ENCODE peak calls at places on chromosome 18, in four cellular contexts. One of them, this sample, is unnamed.

GRCh38 chr18:8807502-8807833 is 102.1 kb downstream of the MTCL1 start:
- DNase-seq in cardiac muscle cell: no peak
- DNase-seq in A549: no peak
- DNase-seq in right lobe of liver: no peak
- DNase-seq in this sample: peak

GRCh38 chr18:80159713-80160636 is 50.9 kb downstream of the ADNP2 start:
- DNase-seq in cardiac muscle cell: no peak
- DNase-seq in right lobe of liver: no peak
- DNase-seq in A549: no peak
- DNase-seq in this sample: no peak

GRCh38 chr18:37539236-37539635 is 26.4 kb downstream of the CELF4 start:
- DNase-seq in A549: no peak
- DNase-seq in right lobe of liver: no peak
- DNase-seq in cardiac muscle cell: no peak
- DNase-seq in this sample: no peak

GRCh38 chr18:45227004-45227403 is 388.3 kb upstream of the SLC14A2 start:
- DNase-seq in right lobe of liver: no peak
- DNase-seq in A549: no peak
- DNase-seq in cardiac muscle cell: no peak
- DNase-seq in this sample: no peak

GRCh38 chr18:55918449-55918848 is 330.5 kb upstream of the TCF4 start:
- DNase-seq in cardiac muscle cell: no peak
- DNase-seq in A549: no peak
- DNase-seq in right lobe of liver: no peak
- DNase-seq in this sample: no peak

GRCh38 chr18:2970762-2971659 is 41.9 kb downstream of the LPIN2 start:
- DNase-seq in cardiac muscle cell: no peak
- DNase-seq in A549: no peak
- DNase-seq in right lobe of liver: peak
- DNase-seq in this sample: peak

GRCh38 chr18:79524181-79525078 is 128.7 kb downstream of the NFATC1 start:
- DNase-seq in cardiac muscle cell: no peak
- DNase-seq in A549: no peak
- DNase-seq in right lobe of liver: peak
- DNase-seq in this sample: peak

GRCh38 chr18:55588876-55589595 is 1.0 kb upstream of the TCF4 start:
- DNase-seq in A549: peak
- DNase-seq in right lobe of liver: no peak
- DNase-seq in cardiac muscle cell: no peak
- DNase-seq in this sample: no peak

GRCh38 chr18:54358495-54358793 is 738 bp downstream of the C18orf54 start:
- DNase-seq in A549: no peak
- DNase-seq in cardiac muscle cell: no peak
- DNase-seq in right lobe of liver: no peak
- DNase-seq in this sample: no peak

GRCh38 chr18:35904389-35905037 is 68.0 kb upstream of the RMP24 start:
- DNase-seq in right lobe of liver: no peak
- DNase-seq in A549: no peak
- DNase-seq in cardiac muscle cell: no peak
- DNase-seq in this sample: no peak

GRCh38 chr18:37270046-37270665 is 295.4 kb downstream of the CELF4 start:
- DNase-seq in A549: peak
- DNase-seq in cardiac muscle cell: peak
- DNase-seq in right lobe of liver: no peak
- DNase-seq in this sample: peak

GRCh38 chr18:66761166-66761565 is 157.3 kb upstream of the CDH19 start:
- DNase-seq in right lobe of liver: no peak
- DNase-seq in A549: no peak
- DNase-seq in cardiac muscle cell: no peak
- DNase-seq in this sample: no peak

GRCh38 chr18:37254256-37254880 is 311.2 kb downstream of the CELF4 start:
- DNase-seq in A549: no peak
- DNase-seq in right lobe of liver: peak
- DNase-seq in cardiac muscle cell: no peak
- DNase-seq in this sample: no peak

GRCh38 chr18:7116832-7117389 is 686 bp downstream of the LAMA1 start:
- DNase-seq in cardiac muscle cell: peak
- DNase-seq in right lobe of liver: no peak
- DNase-seq in A549: no peak
- DNase-seq in this sample: no peak

GRCh38 chr18:55790296-55790695 is 202.3 kb upstream of the TCF4 start:
- DNase-seq in cardiac muscle cell: no peak
- DNase-seq in A549: peak
- DNase-seq in right lobe of liver: no peak
- DNase-seq in this sample: no peak

GRCh38 chr18:11976882-11977281 is 4.4 kb upstream of the IMPA2 start:
- DNase-seq in cardiac muscle cell: no peak
- DNase-seq in right lobe of liver: no peak
- DNase-seq in A549: peak
- DNase-seq in this sample: no peak

GRCh38 chr18:8416212-8417019 is 192.8 kb upstream of the RAB12 start:
- DNase-seq in A549: no peak
- DNase-seq in cardiac muscle cell: no peak
- DNase-seq in right lobe of liver: no peak
- DNase-seq in this sample: no peak

GRCh38 chr18:3595282-3596273 is 145.6 kb downstream of the TGIF1 start:
- DNase-seq in cardiac muscle cell: no peak
- DNase-seq in A549: peak
- DNase-seq in right lobe of liver: no peak
- DNase-seq in this sample: peak

GRCh38 chr18:22345733-22346132 is 72.0 kb downstream of the CTAGE1 start:
- DNase-seq in A549: no peak
- DNase-seq in right lobe of liver: no peak
- DNase-seq in cardiac muscle cell: no peak
- DNase-seq in this sample: no peak

GRCh38 chr18:54950221-54950620 is 9.0 kb downstream of the CCDC68 start:
- DNase-seq in A549: no peak
- DNase-seq in right lobe of liver: no peak
- DNase-seq in cardiac muscle cell: no peak
- DNase-seq in this sample: peak

GRCh38 chr18:79401494-79402208 is 5.9 kb downstream of the NFATC1 start:
- DNase-seq in A549: no peak
- DNase-seq in right lobe of liver: peak
- DNase-seq in cardiac muscle cell: no peak
- DNase-seq in this sample: no peak

GRCh38 chr18:43665239-43665788 is 388.0 kb upstream of the SYT4 start:
- DNase-seq in cardiac muscle cell: no peak
- DNase-seq in A549: no peak
- DNase-seq in right lobe of liver: no peak
- DNase-seq in this sample: no peak

GRCh38 chr18:10424576-10425314 is 29.7 kb upstream of the APCDD1 start:
- DNase-seq in A549: no peak
- DNase-seq in cardiac muscle cell: no peak
- DNase-seq in right lobe of liver: no peak
- DNase-seq in this sample: no peak

DNA sequence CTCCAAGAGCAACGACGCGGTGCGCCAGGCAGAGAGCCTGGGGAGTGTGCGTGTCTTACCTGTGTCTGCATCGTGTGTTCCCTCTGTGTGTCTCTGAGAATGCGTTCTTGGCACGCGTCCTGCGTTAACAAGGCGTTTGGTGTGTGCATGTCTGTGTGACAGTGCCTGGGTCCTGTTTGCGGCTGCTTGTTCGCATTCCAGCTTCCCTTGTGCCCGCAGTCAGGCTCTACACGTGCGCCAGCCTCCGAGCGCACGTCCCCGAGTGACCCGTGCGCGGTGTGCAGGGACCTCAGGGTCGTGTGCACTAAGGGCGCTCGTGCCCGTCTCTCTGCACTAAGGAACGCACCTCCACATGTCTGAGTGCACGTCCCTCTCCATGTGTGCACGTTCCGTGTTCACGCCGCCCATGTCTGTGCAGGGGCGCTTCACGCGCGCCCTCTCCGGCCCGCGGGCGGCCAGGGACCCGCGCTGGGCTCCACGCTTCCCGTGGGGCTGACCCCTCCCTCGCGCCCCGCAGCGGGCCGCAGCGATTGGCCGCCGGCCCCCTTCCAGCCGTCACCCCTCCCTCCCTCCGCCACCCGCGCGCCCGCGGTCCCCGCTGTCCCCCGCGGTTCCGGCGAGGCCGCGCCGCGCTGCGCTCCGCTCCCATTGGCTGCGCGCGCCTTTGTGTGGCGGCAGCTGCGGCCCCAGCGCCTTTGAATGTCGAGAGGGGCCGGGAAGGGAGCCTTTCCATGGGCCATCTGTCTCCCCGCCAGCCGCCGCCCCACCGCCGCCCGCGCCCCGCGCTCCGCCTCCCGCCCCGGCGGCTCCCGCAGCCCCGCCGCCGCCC is 229.4 kb downstream of the HAUS1 start:
- DNase-seq in A549: peak
- DNase-seq in right lobe of liver: peak
- DNase-seq in cardiac muscle cell: peak
- DNase-seq in this sample: peak
- H3K27ac ChIP-seq in A549: peak
- H3K27ac ChIP-seq in right lobe of liver: no peak
- H3K27ac ChIP-seq in cardiac muscle cell: no peak
- H3K27ac ChIP-seq in this sample: no peak

GRCh38 chr18:77361382-77361781 is 111.7 kb downstream of the GALR1 start:
- DNase-seq in cardiac muscle cell: no peak
- DNase-seq in right lobe of liver: no peak
- DNase-seq in A549: no peak
- DNase-seq in this sample: no peak

GRCh38 chr18:77359561-77360314 is 110.1 kb downstream of the GALR1 start:
- DNase-seq in cardiac muscle cell: no peak
- DNase-seq in right lobe of liver: no peak
- DNase-seq in A549: no peak
- DNase-seq in this sample: no peak

GRCh38 chr18:77366067-77366724 is 116.5 kb downstream of the GALR1 start:
- DNase-seq in right lobe of liver: no peak
- DNase-seq in A549: no peak
- DNase-seq in cardiac muscle cell: no peak
- DNase-seq in this sample: no peak

GRCh38 chr18:77365667-77366066 is 116.0 kb downstream of the GALR1 start:
- DNase-seq in A549: no peak
- DNase-seq in cardiac muscle cell: no peak
- DNase-seq in right lobe of liver: no peak
- DNase-seq in this sample: no peak

DNA sequence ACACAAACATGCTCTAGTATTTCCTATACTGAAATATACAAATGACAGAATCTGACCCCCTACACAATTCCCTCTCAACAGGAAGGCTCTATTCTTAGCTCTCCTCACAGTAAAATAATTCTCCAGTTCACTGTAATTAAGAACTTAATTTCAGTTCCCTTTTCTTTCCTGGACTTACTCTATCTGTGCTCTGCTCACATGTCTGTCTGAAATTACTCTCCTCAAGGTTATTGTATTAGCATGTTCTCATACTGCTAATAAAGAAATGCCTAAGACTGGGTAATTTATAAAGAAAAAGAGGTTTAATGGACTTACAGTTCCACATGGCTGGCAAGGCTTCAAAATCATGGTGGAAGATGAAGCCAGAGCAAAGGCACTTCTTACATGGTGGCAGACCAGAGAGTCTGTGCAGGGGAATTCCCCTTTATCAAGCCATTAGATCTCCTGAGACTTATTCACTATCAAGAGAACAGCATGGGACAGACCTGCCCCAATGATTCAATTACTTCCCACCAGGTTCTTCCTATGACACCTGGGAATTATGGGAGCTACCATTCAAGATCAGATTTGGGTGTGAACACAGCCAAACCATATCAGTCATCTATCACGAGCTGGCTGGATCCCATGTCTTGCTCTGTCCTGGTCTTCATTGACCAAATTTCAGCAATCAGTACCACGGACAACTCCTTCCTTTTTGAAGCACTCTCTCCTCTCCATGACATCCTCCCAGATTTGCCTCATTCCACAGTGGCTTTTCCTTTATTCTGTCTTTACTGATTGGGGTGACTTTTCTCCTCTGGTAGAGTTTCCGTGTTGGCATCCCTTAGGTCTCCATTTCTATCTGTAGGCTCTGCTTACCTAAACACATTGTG is 110.9 kb downstream of the GALR1 start:
- DNase-seq in cardiac muscle cell: peak
- DNase-seq in right lobe of liver: no peak
- DNase-seq in A549: no peak
- DNase-seq in this sample: no peak
- H3K27ac ChIP-seq in cardiac muscle cell: no peak
- H3K27ac ChIP-seq in right lobe of liver: no peak
- H3K27ac ChIP-seq in A549: no peak
- H3K27ac ChIP-seq in this sample: no peak

DNA sequence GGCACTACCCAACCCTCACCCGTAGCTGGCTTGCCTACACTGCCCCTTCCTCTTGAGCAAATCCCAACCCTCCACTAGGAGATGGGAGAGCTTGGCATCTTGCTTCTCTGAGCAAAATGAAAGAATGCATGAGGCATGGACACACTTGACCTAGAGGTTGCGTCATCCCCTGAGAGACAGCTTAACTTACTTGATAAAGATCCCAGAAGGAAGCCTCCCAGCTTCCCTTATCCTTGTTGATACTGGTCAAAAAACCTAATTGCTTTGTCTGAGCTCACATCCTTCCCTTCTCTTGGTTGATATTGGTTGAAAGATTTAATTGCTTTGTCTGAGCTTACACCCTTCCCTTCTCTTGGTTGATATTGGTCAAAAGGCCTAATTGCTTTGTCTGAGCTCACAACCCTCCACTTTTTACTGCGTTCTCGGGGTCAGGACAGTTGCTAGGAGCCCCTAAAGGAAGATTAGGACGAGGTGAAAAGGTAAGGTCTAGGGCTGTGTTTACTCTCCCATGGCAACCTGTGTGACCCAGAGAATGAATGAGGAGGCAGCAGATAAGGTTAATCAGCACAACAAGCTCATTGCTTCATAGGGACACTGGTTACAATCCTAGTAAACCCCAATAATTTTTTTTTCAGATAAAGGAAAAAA is 12.2 kb upstream of the BOD1L2 start:
- DNase-seq in cardiac muscle cell: no peak
- DNase-seq in right lobe of liver: no peak
- DNase-seq in A549: no peak
- DNase-seq in this sample: no peak
- H3K27ac ChIP-seq in cardiac muscle cell: no peak
- H3K27ac ChIP-seq in right lobe of liver: no peak
- H3K27ac ChIP-seq in A549: no peak
- H3K27ac ChIP-seq in this sample: no peak

DNA sequence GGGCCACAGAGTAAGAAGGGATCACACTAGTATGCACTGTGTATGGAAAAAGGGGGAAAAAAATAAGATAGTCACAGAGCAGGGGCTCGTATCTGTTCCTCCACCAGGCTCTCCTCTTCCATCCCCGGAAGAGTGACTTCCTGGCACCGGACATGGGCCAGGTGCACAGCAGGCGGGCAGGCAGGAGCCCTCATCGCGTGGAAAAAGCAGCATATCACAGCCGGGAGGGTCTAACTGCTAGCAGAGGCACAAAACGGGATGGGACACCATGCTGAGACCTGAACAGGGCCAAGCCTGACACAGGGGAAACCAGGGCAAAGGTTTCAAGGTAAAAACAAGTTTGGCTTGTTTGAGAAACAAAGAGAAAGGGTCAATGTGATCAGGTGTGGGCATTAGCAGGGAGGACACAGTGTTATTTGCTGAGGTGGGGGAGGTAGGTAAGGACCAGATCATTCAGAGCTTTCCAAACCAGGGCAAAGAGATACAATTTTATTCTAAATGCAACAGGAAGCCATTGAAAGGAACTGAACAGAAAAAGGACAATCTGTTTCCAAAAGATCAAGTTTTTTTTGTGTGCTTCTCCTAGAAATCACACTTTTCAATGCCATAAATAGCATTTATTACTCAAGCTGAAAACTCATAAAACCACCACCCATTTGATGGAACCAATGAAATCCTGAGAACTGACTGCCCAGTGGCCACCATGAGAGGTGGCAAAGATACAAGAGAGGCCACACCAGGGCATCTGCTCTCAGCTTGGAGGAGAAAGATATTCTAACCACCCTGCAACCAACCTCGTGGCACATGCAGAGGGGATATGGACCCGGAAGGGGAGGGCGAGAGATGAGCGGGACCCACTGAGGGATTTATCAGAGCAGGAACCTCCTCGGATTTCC is 9.2 kb downstream of the CYB5A start:
- DNase-seq in A549: no peak
- DNase-seq in cardiac muscle cell: no peak
- DNase-seq in right lobe of liver: no peak
- DNase-seq in this sample: no peak
- H3K27ac ChIP-seq in A549: peak
- H3K27ac ChIP-seq in cardiac muscle cell: no peak
- H3K27ac ChIP-seq in right lobe of liver: peak
- H3K27ac ChIP-seq in this sample: no peak

This sample was measured in CD4-positive, alpha-beta memory T cell.